ENCODE peak calls at places on chromosomes 11 and 22, in ten cellular contexts. I is tibial nerve, V is AG04449, Z is endothelial cell, Y is progenitor cell of endocrine pancreas, Q is transverse colon, X is type B pancreatic cell, U is gastrocnemius medialis, B is HCT116, N is cardiac muscle cell. J is an unnamed sample.
A peak's percentile ranks its signal among the peaks of the same experiment; 100 is the strongest.

GRCh38 chr11:96272542-96273306 is 70.3 kb downstream of the MAML2 start:
- DNase-seq in I (no peak), V (no peak), Z (no peak), Y (no peak), Q (no peak), X (no peak), U (no peak), B (no peak), N (no peak), J (no peak)

GRCh38 chr11:3904228-3904627 is 48.8 kb downstream of the STIM1 start:
- DNase-seq in I (no peak), V (no peak), Z (no peak), Y (no peak), Q (peak; percentile 57), X (no peak), U (peak; percentile 71), B (no peak), N (no peak), J (no peak)

GRCh38 chr22:29030618-29031235 is 30.9 kb downstream of the C22orf31 start:
- DNase-seq in I (peak; percentile 65), V (no peak), Z (peak; percentile 53), Y (peak; percentile 39), Q (peak; percentile 84), X (peak; percentile 84), U (peak; percentile 82), B (peak; percentile 89), N (peak; percentile 93), J (no peak)

GRCh38 chr11:70194792-70195791 is 8.0 kb upstream of the FADD start:
- DNase-seq in I (no peak), V (no peak), Z (no peak), Y (no peak), Q (no peak), X (no peak), U (no peak), B (no peak), N (no peak), J (no peak)

GRCh38 chr22:46737105-46737975 is 712 bp downstream of the CERK start:
- DNase-seq in I (no peak), V (no peak), Z (peak; percentile 40), Y (peak; percentile 29), Q (peak; percentile 59), X (no peak), U (peak; percentile 37), B (no peak), N (peak; percentile 66), J (peak; percentile 36)

GRCh38 chr11:2462986-2463765 is 18.4 kb downstream of the KCNQ1 start:
- DNase-seq in I (no peak), V (no peak), Z (no peak), Y (no peak), Q (peak; percentile 87), X (no peak), U (no peak), B (peak; percentile 45), N (no peak), J (no peak)

GRCh38 chr11:3614742-3615171 is 27.0 kb downstream of the ART5 start:
- DNase-seq in I (no peak), V (no peak), Z (no peak), Y (no peak), Q (peak; percentile 11), X (no peak), U (peak; percentile 94), B (no peak), N (no peak), J (no peak)

GRCh38 chr11:128559496-128560103 is 27.8 kb downstream of the ETS1 start:
- DNase-seq in I (no peak), V (no peak), Z (no peak), Y (no peak), Q (no peak), X (no peak), U (no peak), B (no peak), N (no peak), J (no peak)

DNA sequence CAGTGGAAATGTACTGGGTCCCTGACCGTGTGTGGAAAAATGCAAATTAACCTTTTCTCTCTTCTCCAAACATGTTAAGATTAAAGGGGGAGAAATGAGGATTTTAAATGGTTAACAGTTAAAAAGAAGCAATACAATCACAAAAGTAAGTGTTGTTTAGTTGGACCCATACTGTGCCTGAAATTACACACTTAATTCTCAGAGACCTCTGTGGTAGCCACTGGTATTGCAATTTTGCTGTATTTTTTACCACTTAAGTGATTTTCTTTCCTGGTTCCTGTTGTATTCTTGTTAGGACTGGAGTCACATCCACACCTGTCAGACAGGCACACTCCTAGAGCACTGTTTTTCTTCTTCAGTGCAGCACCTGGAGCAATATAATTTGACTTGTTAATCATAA is 179.6 kb upstream of the PDGFD start:
- DNase-seq in I (no peak), V (no peak), Z (no peak), Y (no peak), Q (no peak), X (no peak), U (no peak), B (peak; percentile 31), N (peak; percentile 6), J (no peak)
- TF ChIP-seq CTCF in I (no peak), V (peak; percentile 13), Z (peak; percentile 81), Y (peak; percentile 53), Q (peak; percentile 18), X (peak; percentile 68), U (no peak), B (no peak), N (peak; percentile 35), J (peak; percentile 21)

GRCh38 chr11:68707527-68707926 is 23.2 kb downstream of the GAL start:
- DNase-seq in I (no peak), V (no peak), Z (no peak), Y (no peak), Q (no peak), X (no peak), U (no peak), B (no peak), N (no peak), J (no peak)

GRCh38 chr11:68709064-68709463 is 24.7 kb downstream of the GAL start:
- DNase-seq in I (no peak), V (no peak), Z (no peak), Y (no peak), Q (no peak), X (no peak), U (no peak), B (no peak), N (no peak), J (no peak)

GRCh38 chr11:68706237-68706636 is 21.9 kb downstream of the GAL start:
- DNase-seq in I (no peak), V (no peak), Z (no peak), Y (no peak), Q (no peak), X (no peak), U (no peak), B (no peak), N (no peak), J (no peak)

GRCh38 chr11:68710445-68710844 is 26.1 kb downstream of the GAL start:
- DNase-seq in I (no peak), V (no peak), Z (no peak), Y (no peak), Q (no peak), X (no peak), U (no peak), B (no peak), N (no peak), J (no peak)

DNA sequence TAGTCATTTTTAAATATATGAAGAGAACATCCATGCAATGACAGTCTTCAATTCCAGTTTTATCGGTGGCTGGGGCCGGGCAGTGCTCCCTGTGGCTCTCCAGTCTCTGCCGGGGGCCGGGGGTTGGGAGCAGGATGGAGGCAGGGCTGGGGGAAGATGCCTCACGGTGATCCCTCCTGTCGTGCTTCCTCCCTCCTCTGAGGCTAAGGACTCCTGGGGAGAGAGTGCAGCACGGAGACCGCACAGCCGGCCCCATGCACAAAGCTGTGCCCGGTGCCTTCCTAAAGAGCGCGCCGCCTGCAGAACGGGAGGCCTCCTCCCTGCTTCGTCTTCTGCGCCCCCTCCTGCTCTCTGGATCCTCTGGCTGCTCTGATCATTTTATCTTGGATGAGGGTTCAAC is 20.5 kb downstream of the GAL start:
- DNase-seq in I (no peak), V (no peak), Z (no peak), Y (no peak), Q (no peak), X (no peak), U (no peak), B (no peak), N (no peak), J (no peak)
- TF ChIP-seq CTCF in I (no peak), V (no peak), Z (no peak), Y (no peak), Q (no peak), X (no peak), U (no peak), B (no peak), N (no peak), J (no peak)

GRCh38 chr11:116733386-116733755 is 39.4 kb downstream of the BUD13 start:
- DNase-seq in I (no peak), V (no peak), Z (no peak), Y (no peak), Q (no peak), X (no peak), U (no peak), B (no peak), N (no peak), J (no peak)

GRCh38 chr11:116738975-116739374 is 33.8 kb downstream of the BUD13 start:
- DNase-seq in I (no peak), V (no peak), Z (no peak), Y (no peak), Q (no peak), X (no peak), U (no peak), B (no peak), N (no peak), J (no peak)

GRCh38 chr11:116733959-116734517 is 38.7 kb downstream of the BUD13 start:
- DNase-seq in I (no peak), V (no peak), Z (no peak), Y (no peak), Q (no peak), X (no peak), U (no peak), B (no peak), N (no peak), J (no peak)

GRCh38 chr11:116732740-116733385 is 39.9 kb downstream of the BUD13 start:
- DNase-seq in I (no peak), V (no peak), Z (peak; percentile 69), Y (peak; percentile 50), Q (peak; percentile 69), X (no peak), U (peak; percentile 33), B (peak; percentile 45), N (peak; percentile 82), J (peak; percentile 44)

DNA sequence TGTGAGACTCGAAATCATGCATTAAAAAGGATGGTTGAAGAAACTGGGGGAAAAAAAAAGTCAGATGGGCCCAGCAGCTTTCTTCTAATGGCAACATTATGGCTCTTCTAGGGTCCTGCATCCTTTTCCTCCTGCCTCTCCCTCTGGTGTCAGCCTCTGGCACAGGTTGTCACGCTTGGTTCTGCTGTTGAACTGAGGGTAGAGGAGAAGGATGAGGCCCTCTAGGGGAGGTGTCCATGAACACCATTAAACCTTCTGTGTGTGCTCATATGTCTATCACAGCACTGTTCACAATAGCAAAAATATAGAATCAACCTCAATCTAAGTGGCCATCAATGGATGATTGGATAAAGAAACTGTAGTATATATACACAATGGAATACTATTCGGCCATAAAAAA is 36.0 kb downstream of the BUD13 start:
- DNase-seq in I (no peak), V (no peak), Z (no peak), Y (no peak), Q (no peak), X (no peak), U (no peak), B (peak; percentile 15), N (no peak), J (no peak)
- TF ChIP-seq CTCF in I (no peak), V (no peak), Z (no peak), Y (no peak), Q (no peak), X (no peak), U (no peak), B (peak; percentile 41), N (no peak), J (no peak)

GRCh38 chr11:92396133-92396532 is 171.5 kb downstream of the FAT3 start:
- DNase-seq in I (no peak), V (no peak), Z (no peak), Y (no peak), Q (no peak), X (no peak), U (no peak), B (no peak), N (no peak), J (no peak)

GRCh38 chr11:92401507-92401906 is 176.9 kb downstream of the FAT3 start:
- DNase-seq in I (no peak), V (no peak), Z (no peak), Y (no peak), Q (no peak), X (no peak), U (no peak), B (no peak), N (no peak), J (no peak)

GRCh38 chr11:92397356-92397755 is 172.7 kb downstream of the FAT3 start:
- DNase-seq in I (no peak), V (no peak), Z (no peak), Y (no peak), Q (no peak), X (no peak), U (no peak), B (no peak), N (no peak), J (no peak)

GRCh38 chr11:92399702-92400101 is 175.1 kb downstream of the FAT3 start:
- DNase-seq in I (no peak), V (no peak), Z (no peak), Y (no peak), Q (no peak), X (no peak), U (no peak), B (no peak), N (peak; percentile 50), J (no peak)
- TF ChIP-seq CTCF in I (no peak), V (no peak), Z (no peak), Y (no peak), Q (no peak), X (no peak), U (no peak), B (no peak), N (no peak), J (no peak)